ENCODE peak calls at places on chromosomes 12 and 14, in eight cellular contexts. F is fibroblast of lung, A is neural progenitor cell, H is H9, B is endothelial cell of umbilical vein, Y is HCT116, E is IMR-90, X is astrocyte. S is an unnamed sample. For H3K9me3, the result is how much of the 10 kb centered on the place peaks cover.

GRCh38 chr14:105091335-105092123 is 26.3 kb upstream of the GPR132 start:
- DNase-seq in F (peak), A (no peak), H (peak), B (no peak), Y (peak), E (no peak), X (no peak), S (peak)

GRCh38 chr14:37599527-37600368 is 4.3 kb downstream of the TTC6 start:
- DNase-seq in F (no peak), A (peak), H (peak), B (no peak), Y (no peak), E (no peak), X (no peak), S (peak)

GRCh38 chr14:75247286-75247922 is 31.2 kb upstream of the FOS start:
- DNase-seq in F (no peak), A (no peak), H (no peak), B (no peak), Y (no peak), E (no peak), X (no peak), S (no peak)

GRCh38 chr12:108134744-108135143 is 5.7 kb downstream of the WSCD2 start:
- DNase-seq in F (no peak), A (no peak), H (no peak), B (no peak), Y (no peak), E (no peak), X (no peak), S (no peak)

GRCh38 chr12:72296389-72296788 is 24.2 kb downstream of the TRHDE start:
- DNase-seq in F (peak), A (no peak), H (no peak), B (no peak), Y (peak), E (peak), X (peak), S (peak)

GRCh38 chr12:70660620-70661219 is 23.5 kb upstream of the PTPRB start:
- DNase-seq in F (peak), A (no peak), H (no peak), B (peak), Y (peak), E (peak), X (peak), S (peak)

GRCh38 chr12:116927244-116927940 is 16.6 kb downstream of the FBXW8 start:
- DNase-seq in F (no peak), A (no peak), H (no peak), B (no peak), Y (no peak), E (no peak), X (no peak), S (no peak)

GRCh38 chr12:30813741-30814687 is 59.3 kb upstream of the CAPRIN2 start:
- DNase-seq in F (peak), A (no peak), H (peak), B (no peak), Y (no peak), E (peak), X (no peak), S (peak)

GRCh38 chr12:38385492-38385864 is 68.9 kb downstream of the ALG10B start:
- DNase-seq in F (no peak), A (no peak), H (no peak), B (no peak), Y (no peak), E (no peak), X (no peak), S (no peak)

GRCh38 chr12:6767592-6768384 is 1.6 kb downstream of the PTMS start:
- DNase-seq in F (peak), A (peak), H (no peak), B (peak), Y (no peak), E (peak), X (no peak), S (peak)

GRCh38 chr12:131330106-131330820 is 376.6 kb downstream of the ADGRD1 start:
- DNase-seq in F (no peak), A (no peak), H (no peak), B (no peak), Y (no peak), E (no peak), X (no peak), S (no peak)

GRCh38 chr14:105193916-105194782 is 13.0 kb upstream of the NUDT14 start:
- DNase-seq in F (no peak), A (no peak), H (no peak), B (peak), Y (no peak), E (peak), X (no peak), S (peak)

GRCh38 chr14:100137173-100137572 is 22.3 kb downstream of the DEGS2 start:
- DNase-seq in F (no peak), A (no peak), H (no peak), B (no peak), Y (no peak), E (no peak), X (no peak), S (no peak)

GRCh38 chr12:33304176-33304575 is 135.4 kb downstream of the SYT10 start:
- DNase-seq in F (no peak), A (no peak), H (no peak), B (no peak), Y (no peak), E (no peak), X (no peak), S (no peak)

GRCh38 chr12:95220726-95221125 is 3.1 kb downstream of the VEZT start:
- DNase-seq in F (no peak), A (no peak), H (no peak), B (no peak), Y (no peak), E (no peak), X (no peak), S (no peak)

GRCh38 chr14:74516451-74517155 is 23.0 kb downstream of the ISCA2 start:
- DNase-seq in F (peak), A (peak), H (peak), B (no peak), Y (no peak), E (peak), X (no peak), S (peak)

GRCh38 chr12:47074757-47075156 is 4.7 kb upstream of the PCED1B start:
- DNase-seq in F (no peak), A (no peak), H (no peak), B (no peak), Y (no peak), E (no peak), X (no peak), S (no peak)

GRCh38 chr12:88865537-88865936 is 285.3 kb upstream of the KITLG start:
- DNase-seq in F (no peak), A (no peak), H (no peak), B (no peak), Y (no peak), E (no peak), X (no peak), S (no peak)

GRCh38 chr14:77299776-77300175 is 20.9 kb downstream of the POMT2 start:
- DNase-seq in F (no peak), A (no peak), H (no peak), B (peak), Y (no peak), E (no peak), X (no peak), S (no peak)

GRCh38 chr14:95493503-95493902 is 22.9 kb downstream of the SYNE3 start:
- DNase-seq in F (no peak), A (no peak), H (no peak), B (no peak), Y (no peak), E (no peak), X (no peak), S (no peak)

GRCh38 chr14:68211421-68211820 is 391.8 kb downstream of the RAD51B start:
- DNase-seq in F (peak), A (no peak), H (no peak), B (no peak), Y (no peak), E (no peak), X (peak), S (peak)

GRCh38 chr12:56593909-56594621 is 36.1 kb downstream of the BAZ2A start:
- DNase-seq in F (peak), A (peak), H (peak), B (peak), Y (peak), E (peak), X (peak), S (peak)

GRCh38 chr14:103576371-103577024 is 13.7 kb downstream of the COA8 start:
- DNase-seq in F (peak), A (peak), H (peak), B (peak), Y (peak), E (peak), X (peak), S (peak)

GRCh38 chr12:43776498-43776897 is 17.7 kb downstream of the IRAK4 start:
- DNase-seq in F (peak), A (peak), H (no peak), B (peak), Y (peak), E (peak), X (no peak), S (peak)

GRCh38 chr12:55717397-55718007 is 1.7 kb downstream of the BLOC1S1 start:
- DNase-seq in F (peak), A (no peak), H (no peak), B (peak), Y (no peak), E (peak), X (peak), S (peak)

GRCh38 chr14:91388551-91388975 is 29.1 kb downstream of the CCDC88C start:
- DNase-seq in F (no peak), A (no peak), H (no peak), B (no peak), Y (no peak), E (peak), X (no peak), S (no peak)

GRCh38 chr14:105899071-105899641 is 372.8 kb downstream of the TMEM121 start:
- DNase-seq in F (no peak), A (no peak), H (no peak), B (no peak), Y (no peak), E (no peak), X (no peak), S (no peak)

GRCh38 chr12:26295001-26295400 is 99.6 kb downstream of the SSPN start:
- DNase-seq in F (no peak), A (no peak), H (no peak), B (no peak), Y (no peak), E (no peak), X (no peak), S (no peak)

DNA sequence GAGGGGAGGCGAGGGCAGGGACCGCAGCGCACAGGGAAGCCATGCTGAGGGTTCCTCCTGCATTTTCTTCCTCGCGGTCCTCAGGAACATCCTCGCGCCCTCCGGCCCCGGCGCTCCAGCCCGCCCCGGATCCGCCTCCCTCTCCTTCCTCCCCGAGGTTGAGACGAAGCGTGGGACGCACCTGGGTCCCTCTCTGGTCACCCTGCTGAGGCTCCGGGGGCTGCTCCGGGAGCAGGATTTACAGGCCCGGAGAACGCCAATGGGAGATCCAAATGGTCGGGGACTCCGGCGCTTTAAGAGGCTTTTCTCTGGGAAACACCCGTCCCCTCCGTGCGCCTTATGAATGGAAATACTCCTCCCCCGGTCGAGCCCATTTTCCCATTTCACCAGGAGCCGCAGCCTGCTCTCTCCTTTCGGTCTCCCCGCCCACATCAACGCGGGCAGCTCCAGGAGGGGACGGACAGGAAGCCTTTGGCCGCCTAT is 379 bp upstream of the UNC79 start:
- DNase-seq in F (peak), A (peak), H (peak), B (no peak), Y (no peak), E (no peak), X (peak), S (peak)
- H2AFZ ChIP-seq in F (no peak), A (peak), H (peak), B (no peak), Y (no peak), E (no peak), X (peak), S (no peak)

DNA sequence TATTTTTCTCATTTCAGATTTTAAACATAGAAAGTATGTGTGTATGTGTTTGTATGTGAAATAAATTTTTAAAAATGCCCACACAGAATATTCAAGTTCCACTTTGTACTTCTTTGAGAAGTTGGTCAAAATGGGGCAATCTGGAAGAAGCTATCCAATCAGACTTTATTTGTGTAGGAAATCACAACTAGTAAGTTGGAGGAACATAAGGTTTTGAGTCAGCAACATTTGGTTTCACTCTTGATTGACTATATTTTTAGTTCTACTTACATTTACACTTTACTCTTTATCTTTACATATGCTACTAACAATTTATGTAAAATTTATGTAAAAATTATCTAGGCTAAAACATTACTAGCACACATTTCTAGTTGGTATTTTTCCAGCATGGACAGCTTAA is 128.1 kb downstream of the ATXN7L3B start:
- DNase-seq in F (no peak), A (no peak), H (no peak), B (no peak), Y (no peak), E (no peak), X (no peak), S (no peak)
- H3K9me3 ChIP-seq in F (under half), A (under half), H (under half), B (under half), Y (under half), E (under half), X (under half), S (under half)

GRCh38 chr12:24534632-24535031 is 414.3 kb downstream of the BCAT1 start:
- DNase-seq in F (no peak), A (peak), H (no peak), B (no peak), Y (no peak), E (no peak), X (no peak), S (no peak)

GRCh38 chr12:24537241-24537860 is 411.6 kb downstream of the BCAT1 start:
- DNase-seq in F (no peak), A (no peak), H (no peak), B (no peak), Y (no peak), E (no peak), X (no peak), S (no peak)

GRCh38 chr12:24539646-24540045 is 409.3 kb downstream of the BCAT1 start:
- DNase-seq in F (no peak), A (no peak), H (no peak), B (no peak), Y (no peak), E (peak), X (no peak), S (no peak)

GRCh38 chr12:24533953-24534352 is 414.9 kb downstream of the BCAT1 start:
- DNase-seq in F (no peak), A (no peak), H (no peak), B (no peak), Y (no peak), E (no peak), X (no peak), S (no peak)

GRCh38 chr12:24535334-24536019 is 413.4 kb downstream of the BCAT1 start:
- DNase-seq in F (no peak), A (no peak), H (no peak), B (no peak), Y (no peak), E (no peak), X (no peak), S (no peak)
- H3K27ac ChIP-seq in F (peak), A (no peak), H (no peak), B (no peak), Y (no peak), E (no peak), X (no peak), S (no peak)

GRCh38 chr14:102140750-102141145 is 1.1 kb downstream of the WDR20 start:
- DNase-seq in F (no peak), A (no peak), H (no peak), B (peak), Y (no peak), E (no peak), X (no peak), S (no peak)
- H2AFZ ChIP-seq in F (peak), A (no peak), H (no peak), B (no peak), Y (no peak), E (peak), X (peak), S (peak)

GRCh38 chr12:125856899-125857298 is 791.7 kb downstream of the AACS start:
- DNase-seq in F (no peak), A (no peak), H (no peak), B (no peak), Y (no peak), E (no peak), X (no peak), S (no peak)
- H3K9me3 ChIP-seq in F (under half), A (under half), H (under half), B (under half), Y (under half), E (under half), X (under half), S (under half)

GRCh38 chr12:51815571-51815970 is 32.9 kb downstream of the FIGNL2 start:
- DNase-seq in F (no peak), A (peak), H (peak), B (no peak), Y (no peak), E (no peak), X (no peak), S (peak)
- H3K27ac ChIP-seq in F (no peak), A (no peak), H (no peak), B (no peak), Y (no peak), E (no peak), X (no peak), S (no peak)

DNA sequence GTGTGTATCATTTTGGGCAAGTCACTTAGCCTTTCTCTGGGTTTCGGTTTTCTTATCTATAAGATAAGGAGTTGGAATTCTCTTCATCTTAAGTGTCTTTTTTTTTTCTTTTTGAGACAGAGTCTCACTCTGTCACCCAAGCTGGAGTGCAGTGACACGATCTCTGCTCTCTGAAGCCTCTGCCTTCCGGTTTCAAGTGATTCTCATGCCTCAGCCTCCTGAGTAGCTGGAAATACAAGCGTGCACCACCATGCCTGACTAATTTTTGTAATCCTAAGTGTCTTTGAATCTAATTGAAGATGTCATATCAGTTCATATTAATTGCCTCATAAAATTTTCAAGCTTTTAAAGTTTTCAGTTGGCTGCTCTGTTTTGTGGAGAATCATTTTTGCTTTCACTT is 4.0 kb downstream of the SRGAP1 start:
- DNase-seq in F (no peak), A (no peak), H (no peak), B (no peak), Y (no peak), E (no peak), X (no peak), S (no peak)
- H2AFZ ChIP-seq in F (no peak), A (no peak), H (no peak), B (no peak), Y (no peak), E (no peak), X (no peak), S (no peak)

S was measured in GM23248.